ENCODE peak calls at places on chromosomes 7 and 10, in ten cellular contexts. Y is astrocyte, W is mesendoderm, C is SK-N-SH, U is neural progenitor cell, T is IMR-90, D is fibroblast of lung, Q is HCT116, O is PC-3, L is endodermal cell. E is an unnamed sample.

GRCh38 chr7:2154831-2155230 is 77.9 kb downstream of the MAD1L1 start:
- DNase-seq in Y (no peak), D (no peak), U (no peak), L (no peak), C (no peak), T (no peak), W (no peak), Q (no peak), O (no peak), E (no peak)

GRCh38 chr7:95478139-95479037 is 7.4 kb upstream of the ASB4 start:
- DNase-seq in D (peak), U (peak), T (peak), Y (peak), C (no peak), O (no peak), L (peak), W (peak), Q (no peak), E (no peak)

GRCh38 chr10:120593693-120594092 is 136.7 kb downstream of the PLPP4 start:
- DNase-seq in T (no peak), U (no peak), L (peak), C (no peak), W (no peak), O (no peak), Y (no peak), Q (no peak), D (no peak), E (no peak)

GRCh38 chr10:21521910-21522533 is 3.5 kb downstream of the SKIDA1 start:
- DNase-seq in C (no peak), D (peak), U (peak), T (no peak), Q (no peak), Y (no peak), O (no peak), L (peak), W (no peak), E (no peak)

GRCh38 chr7:80313716-80314115 is 179.1 kb downstream of the GNAI1 start:
- DNase-seq in D (no peak), T (no peak), W (no peak), L (no peak), U (no peak), Y (no peak), C (no peak), Q (no peak), O (no peak), E (no peak)

GRCh38 chr10:6929157-6929830 is 349.2 kb upstream of the PRKCQ start:
- DNase-seq in D (no peak), O (no peak), U (no peak), W (no peak), T (no peak), C (no peak), L (no peak), Y (no peak), Q (no peak), E (no peak)

GRCh38 chr10:119468542-119469324 is 73.8 kb downstream of the RGS10 start:
- DNase-seq in L (no peak), T (no peak), C (no peak), Y (no peak), O (no peak), Q (no peak), W (no peak), D (no peak), U (no peak), E (no peak)

GRCh38 chr7:20199015-20199737 is 18.0 kb downstream of the MACC1 start:
- DNase-seq in Q (peak), D (peak), C (peak), Y (peak), U (no peak), T (peak), O (peak), W (peak), L (no peak), E (no peak)

GRCh38 chr10:16788125-16788524 is 29.1 kb downstream of the RSU1 start:
- DNase-seq in Q (no peak), U (no peak), L (no peak), O (no peak), Y (no peak), D (no peak), C (no peak), W (no peak), T (no peak), E (no peak)

GRCh38 chr10:68172324-68172723 is 59.6 kb downstream of the ATOH7 start:
- DNase-seq in C (no peak), Q (no peak), L (no peak), T (no peak), Y (no peak), D (no peak), U (no peak), W (no peak), O (no peak), E (no peak)

GRCh38 chr10:10758306-10758705 is 259.4 kb upstream of the CELF2 start:
- DNase-seq in Y (no peak), T (no peak), C (no peak), U (no peak), Q (no peak), D (no peak), L (no peak), O (no peak), W (no peak), E (no peak)

GRCh38 chr7:129066290-129067131 is 11.6 kb upstream of the TNPO3 start:
- DNase-seq in C (no peak), D (peak), Q (no peak), T (peak), W (peak), Y (peak), L (peak), U (no peak), O (peak), E (no peak)

GRCh38 chr7:151551820-151552219 is 32.1 kb upstream of the RHEB start:
- DNase-seq in Q (no peak), U (no peak), O (no peak), L (no peak), W (peak), Y (no peak), C (no peak), D (peak), T (peak), E (no peak)

GRCh38 chr10:47099445-47099844 is 188.2 kb downstream of the PTPN20 start:
- DNase-seq in O (no peak), L (no peak), T (no peak), C (no peak), Q (no peak), Y (no peak), U (no peak), D (no peak), W (no peak), E (no peak)

GRCh38 chr10:58453098-58453497 is 59.6 kb upstream of the BICC1 start:
- DNase-seq in Q (no peak), U (no peak), W (no peak), C (no peak), T (no peak), O (no peak), Y (no peak), L (no peak), D (no peak), E (no peak)

GRCh38 chr10:89207801-89208551 is 859 bp upstream of the CH25H start:
- DNase-seq in U (peak), T (no peak), O (no peak), C (peak), Y (no peak), W (peak), D (no peak), L (peak), Q (no peak), E (no peak)

GRCh38 chr10:25226775-25227682 is 52.2 kb downstream of the GPR158 start:
- DNase-seq in L (peak), W (peak), Q (peak), U (peak), D (peak), Y (peak), O (peak), C (peak), T (peak), E (no peak)

GRCh38 chr10:35262436-35262835 is 73.9 kb upstream of the CCNY start:
- DNase-seq in T (peak), D (no peak), L (no peak), U (no peak), Q (no peak), O (peak), W (no peak), Y (no peak), C (no peak), E (no peak)

GRCh38 chr7:116706668-116707126 is 34.7 kb downstream of the MET start:
- DNase-seq in O (peak), Q (peak), L (no peak), W (peak), U (no peak), D (peak), C (no peak), Y (peak), T (no peak), E (peak)

GRCh38 chr7:124318716-124319115 is 285.8 kb upstream of the TMEM229A start:
- DNase-seq in C (no peak), D (no peak), T (peak), O (peak), L (no peak), W (no peak), U (no peak), Y (no peak), Q (no peak), E (no peak)

GRCh38 chr7:134446446-134446845 is 12.5 kb downstream of the AKR1B1 start:
- DNase-seq in Y (no peak), C (no peak), T (no peak), D (no peak), W (no peak), Q (no peak), O (no peak), U (no peak), L (no peak), E (no peak)

GRCh38 chr10:45418859-45419672 is 45.0 kb downstream of the ALOX5 start:
- DNase-seq in L (peak), U (peak), W (peak), O (no peak), Q (no peak), D (peak), Y (peak), C (peak), T (peak), E (no peak)

GRCh38 chr10:108597657-108598319 is 1325.5 kb downstream of the XPNPEP1 start:
- DNase-seq in D (peak), Q (no peak), O (peak), Y (peak), U (peak), T (no peak), C (no peak), W (peak), L (peak), E (no peak)

GRCh38 chr7:57348646-57349269 is 101.2 kb upstream of the ZNF716 start:
- DNase-seq in C (no peak), U (no peak), D (no peak), O (no peak), Y (no peak), T (no peak), W (no peak), Q (no peak), L (no peak), E (no peak)

GRCh38 chr10:70265032-70265689 is 18.6 kb downstream of the NPFFR1 start:
- DNase-seq in U (peak), L (peak), T (no peak), D (no peak), C (peak), Y (no peak), Q (peak), O (peak), W (peak), E (no peak)

GRCh38 chr10:42941245-42941644 is 135.6 kb upstream of the RET start:
- DNase-seq in D (no peak), C (peak), O (no peak), L (no peak), W (no peak), T (no peak), Y (no peak), Q (no peak), U (no peak), E (no peak)

GRCh38 chr10:49254150-49254549 is 44.8 kb upstream of the C10orf71 start:
- DNase-seq in T (no peak), U (no peak), W (no peak), D (no peak), C (no peak), L (peak), O (no peak), Y (no peak), Q (no peak), E (no peak)

GRCh38 chr10:46091080-46091833 is 45.2 kb upstream of the MSMB start:
- DNase-seq in C (no peak), W (no peak), D (no peak), Q (no peak), L (peak), O (no peak), T (no peak), Y (no peak), U (no peak), E (no peak)

GRCh38 chr7:149293338-149293737 is 31.3 kb downstream of the ZNF783 start:
- DNase-seq in Q (no peak), W (no peak), L (no peak), C (no peak), U (no peak), Y (no peak), O (no peak), D (no peak), T (no peak), E (no peak)

GRCh38 chr10:19347592-19347991 is 299.0 kb downstream of the MALRD1 start:
- DNase-seq in L (peak), T (no peak), U (peak), D (no peak), C (peak), Q (no peak), O (peak), Y (no peak), W (peak), E (no peak)

GRCh38 chr7:41695661-41696322 is 7.1 kb downstream of the INHBA start:
- DNase-seq in L (no peak), C (no peak), Q (no peak), T (peak), U (no peak), O (no peak), W (no peak), Y (peak), D (no peak), E (no peak)

GRCh38 chr7:156516791-156517378 is 123.7 kb upstream of the RNF32 start:
- DNase-seq in O (no peak), Y (no peak), U (no peak), L (no peak), W (no peak), T (no peak), Q (no peak), D (no peak), C (no peak), E (no peak)

GRCh38 chr7:148575640-148576411 is 14.7 kb upstream of the C7orf33 start:
- DNase-seq in W (peak), C (peak), D (peak), L (peak), Y (peak), O (peak), T (peak), U (peak), Q (peak), E (peak)

GRCh38 chr10:52871191-52871843 is 98.7 kb upstream of the MBL2 start:
- DNase-seq in C (peak), O (no peak), T (no peak), L (no peak), D (no peak), Q (no peak), W (no peak), U (no peak), Y (no peak), E (no peak)

GRCh38 chr7:26664735-26665420 is 199.5 kb downstream of the SKAP2 start:
- DNase-seq in Y (no peak), C (no peak), D (peak), U (no peak), O (peak), Q (no peak), W (no peak), L (no peak), T (peak), E (no peak)

GRCh38 chr10:119207713-119208552 is 562 bp downstream of the GRK5 start:
- DNase-seq in O (peak), D (peak), Y (peak), Q (no peak), U (peak), W (no peak), C (peak), L (peak), T (peak), E (no peak)

GRCh38 chr10:133379152-133379800 is at the start of gene PAOX:
- DNase-seq in U (peak), D (peak), C (peak), Y (peak), W (peak), O (no peak), T (peak), L (peak), Q (no peak), E (no peak)

GRCh38 chr7:19112290-19113000 is 5.0 kb downstream of the TWIST1 start:
- DNase-seq in U (peak), Q (no peak), T (peak), C (no peak), W (peak), Y (peak), L (peak), D (peak), O (no peak), E (no peak)

GRCh38 chr7:141693082-141693481 is 8.9 kb downstream of the DENND11 start:
- DNase-seq in Y (no peak), C (no peak), L (no peak), Q (no peak), W (no peak), T (no peak), D (no peak), O (no peak), U (no peak), E (no peak)

GRCh38 chr7:70647801-70648491 is 484.0 kb upstream of the GALNT17 start:
- DNase-seq in O (no peak), Q (no peak), L (no peak), D (peak), Y (peak), U (no peak), W (peak), C (no peak), T (peak), E (no peak)
- H3K9ac ChIP-seq in O (no peak), Q (no peak), L (no peak), D (no peak), Y (peak), U (no peak), W (no peak), C (no peak), T (no peak), E (no peak)

GRCh38 chr7:66313913-66314568 is 108.9 kb downstream of the TPST1 start:
- DNase-seq in U (no peak), Y (no peak), D (no peak), Q (no peak), O (no peak), W (no peak), C (no peak), T (no peak), L (no peak), E (no peak)
- H3K9ac ChIP-seq in U (no peak), Y (no peak), D (no peak), Q (no peak), O (no peak), W (no peak), C (no peak), T (no peak), L (no peak), E (no peak)

GRCh38 chr7:43116451-43116850 is 4.0 kb downstream of the HECW1 start:
- DNase-seq in O (no peak), Q (no peak), C (no peak), D (no peak), Y (no peak), T (no peak), W (no peak), L (no peak), U (no peak), E (no peak)
- H3K9ac ChIP-seq in O (no peak), Q (no peak), C (no peak), D (no peak), Y (no peak), T (no peak), W (no peak), L (no peak), U (no peak), E (no peak)

GRCh38 chr7:108417926-108418325 is 38.3 kb downstream of the NRCAM start:
- DNase-seq in Q (no peak), U (no peak), D (peak), Y (peak), L (no peak), T (no peak), W (no peak), C (no peak), O (no peak), E (no peak)

GRCh38 chr7:108418941-108419340 is 37.3 kb downstream of the NRCAM start:
- DNase-seq in Y (no peak), L (no peak), C (no peak), U (no peak), Q (no peak), T (no peak), O (no peak), W (no peak), D (no peak), E (no peak)

GRCh38 chr7:108415821-108416536 is 40.3 kb downstream of the NRCAM start:
- DNase-seq in U (peak), D (peak), Q (no peak), T (no peak), Y (peak), L (no peak), W (peak), O (peak), C (peak), E (no peak)

GRCh38 chr7:108419961-108420360 is 36.3 kb downstream of the NRCAM start:
- DNase-seq in T (no peak), W (no peak), L (no peak), Y (peak), D (peak), U (no peak), O (no peak), Q (no peak), C (no peak), E (no peak)

GRCh38 chr7:108417144-108417543 is 39.1 kb downstream of the NRCAM start:
- DNase-seq in C (no peak), U (no peak), Q (no peak), Y (no peak), O (no peak), W (no peak), L (no peak), T (no peak), D (no peak), E (no peak)
- H3K9ac ChIP-seq in C (no peak), U (no peak), Q (no peak), Y (no peak), O (no peak), W (no peak), L (no peak), T (no peak), D (no peak), E (no peak)

DNA sequence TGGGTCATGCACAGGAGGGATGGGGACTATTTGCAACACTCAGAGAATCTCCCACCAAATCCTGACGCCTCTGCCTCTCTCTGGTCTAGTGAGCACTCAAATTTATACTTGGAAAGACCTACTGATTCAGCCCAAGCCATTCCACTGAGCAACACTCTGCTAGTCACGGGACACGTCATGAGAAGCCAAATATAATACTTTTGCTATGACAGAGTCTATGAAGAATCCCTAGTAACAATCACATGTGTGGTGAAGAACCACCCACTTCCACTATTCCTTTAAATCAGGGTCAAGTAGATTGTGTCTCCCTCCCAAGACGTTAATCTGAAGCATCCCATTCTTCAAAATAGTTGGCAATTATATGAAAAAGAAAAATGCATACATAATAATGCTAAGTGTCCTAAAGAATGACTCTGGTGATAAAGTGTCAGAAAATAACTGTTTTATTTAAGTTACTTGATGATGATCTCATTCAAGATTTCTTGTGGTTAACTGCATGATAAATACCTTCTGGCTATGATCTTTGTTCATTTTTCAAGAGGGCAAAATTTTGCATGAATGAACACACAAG is 28.5 kb downstream of the CHCHD3 start:
- DNase-seq in O (peak), T (peak), D (peak), L (no peak), W (no peak), Q (no peak), C (no peak), Y (peak), U (no peak), E (no peak)
- H3K9ac ChIP-seq in O (no peak), T (peak), D (no peak), L (no peak), W (no peak), Q (no peak), C (peak), Y (peak), U (no peak), E (no peak)

GRCh38 chr7:111527545-111527944 is 34.7 kb downstream of the IMMP2L start:
- DNase-seq in O (no peak), Y (no peak), W (no peak), T (no peak), D (no peak), Q (no peak), U (no peak), C (no peak), L (no peak), E (no peak)

GRCh38 chr7:111529507-111530355 is 32.6 kb downstream of the IMMP2L start:
- DNase-seq in Y (peak), T (peak), W (no peak), Q (no peak), L (no peak), C (no peak), O (peak), D (peak), U (no peak), E (no peak)

GRCh38 chr7:111530356-111530668 is 32.0 kb downstream of the IMMP2L start:
- DNase-seq in D (no peak), U (no peak), L (no peak), T (no peak), Y (no peak), Q (no peak), C (no peak), O (no peak), W (no peak), E (no peak)

GRCh38 chr7:111525100-111525499 is 37.2 kb downstream of the IMMP2L start:
- DNase-seq in Y (no peak), Q (no peak), O (no peak), C (no peak), T (no peak), D (no peak), U (no peak), L (no peak), W (peak), E (no peak)

DNA sequence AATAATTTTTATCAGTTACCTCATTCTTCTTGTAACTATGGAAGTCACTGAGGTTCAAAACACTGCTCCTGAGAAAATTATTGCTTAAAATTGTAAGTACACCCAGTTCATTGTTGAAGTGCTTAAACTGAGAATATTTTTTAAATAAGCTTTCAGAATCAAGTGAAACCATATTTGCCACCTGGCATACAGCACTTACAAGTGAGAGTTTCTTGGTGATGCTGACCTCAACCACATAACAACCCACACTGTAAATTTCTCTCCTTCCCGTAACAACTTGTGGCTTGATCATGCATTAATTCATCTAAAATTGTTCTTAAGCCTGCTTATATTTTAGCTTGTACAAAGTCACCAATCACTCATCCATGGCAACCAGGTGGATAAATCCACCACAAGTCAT is 34.0 kb downstream of the IMMP2L start:
- DNase-seq in U (no peak), W (no peak), T (no peak), D (no peak), Q (no peak), L (no peak), C (no peak), O (no peak), Y (no peak), E (no peak)
- H3K9ac ChIP-seq in U (no peak), W (no peak), T (no peak), D (no peak), Q (no peak), L (no peak), C (no peak), O (peak), Y (no peak), E (no peak)